ENCODE peak calls at places on chromosome 12, in four cellular contexts. M is uterus, E is Peyer's patch, Y is suprapubic skin. U is an unnamed sample.

GRCh38 chr12:131860472-131861260 is 32.5 kb downstream of the MMP17 start:
- DNase-seq in Y (no peak), M (no peak), E (no peak), U (peak)

GRCh38 chr12:122643207-122643805 is 59.9 kb downstream of the HCAR2 start:
- DNase-seq in M (no peak), Y (no peak), E (no peak), U (peak)

GRCh38 chr12:115398311-115398781 is 714.4 kb upstream of the TBX3 start:
- DNase-seq in E (no peak), Y (no peak), M (no peak), U (no peak)

GRCh38 chr12:47837190-47838171 is 17.8 kb upstream of the HDAC7 start:
- DNase-seq in E (peak), Y (no peak), M (peak), U (peak)

GRCh38 chr12:123983822-123984485 is 10.9 kb downstream of the ZNF664 start:
- DNase-seq in Y (no peak), E (no peak), M (peak), U (peak)

GRCh38 chr12:49882248-49882850 is 21.4 kb downstream of the FAIM2 start:
- DNase-seq in Y (no peak), M (no peak), E (no peak), U (no peak)

GRCh38 chr12:65540140-65540539 is 261.7 kb downstream of the MSRB3 start:
- DNase-seq in M (no peak), E (no peak), Y (no peak), U (no peak)

GRCh38 chr12:27334052-27334720 is 1.6 kb downstream of the BMAL2 start:
- DNase-seq in Y (no peak), E (no peak), M (no peak), U (peak)

GRCh38 chr12:54412348-54412747 is 6.7 kb downstream of the ITGA5 start:
- DNase-seq in M (no peak), E (no peak), Y (no peak), U (no peak)

GRCh38 chr12:29519585-29520182 is 22.2 kb upstream of the OVCH1 start:
- DNase-seq in E (no peak), Y (no peak), M (no peak), U (peak)

GRCh38 chr12:119593578-119594398 is at the start of gene TMEM233:
- DNase-seq in M (no peak), E (no peak), Y (no peak), U (no peak)

GRCh38 chr12:84922721-84923120 is 10.1 kb upstream of the SLC6A15 start:
- DNase-seq in Y (no peak), M (no peak), E (no peak), U (no peak)

GRCh38 chr12:125387206-125387605 is 322.0 kb downstream of the AACS start:
- DNase-seq in E (no peak), M (no peak), Y (no peak), U (no peak)

GRCh38 chr12:20368653-20369163 is 371 bp downstream of the PDE3A start:
- DNase-seq in M (peak), E (no peak), Y (no peak), U (peak)

GRCh38 chr12:124404162-124404561 is 109.3 kb downstream of the RFLNA start:
- DNase-seq in M (no peak), Y (no peak), E (no peak), U (no peak)

GRCh38 chr12:44873898-44874297 is 2.2 kb downstream of the NELL2 start:
- DNase-seq in E (no peak), Y (no peak), M (no peak), U (peak)

GRCh38 chr12:85448548-85449139 is 168.6 kb downstream of the ALX1 start:
- DNase-seq in M (no peak), Y (no peak), E (no peak), U (peak)

GRCh38 chr12:40286583-40286982 is 61.8 kb downstream of the LRRK2 start:
- DNase-seq in E (no peak), M (no peak), Y (no peak), U (no peak)

GRCh38 chr12:121214171-121214777 is 4.3 kb downstream of the P2RX4 start:
- DNase-seq in M (no peak), E (no peak), Y (no peak), U (peak)

GRCh38 chr12:30687265-30687986 is 8.2 kb downstream of the IPO8 start:
- DNase-seq in E (no peak), Y (no peak), M (no peak), U (no peak)

GRCh38 chr12:97923546-97923945 is 460.9 kb downstream of the RMST start:
- DNase-seq in E (no peak), Y (no peak), M (no peak), U (no peak)

GRCh38 chr12:66055837-66056319 is 74.7 kb downstream of the LLPH start:
- DNase-seq in M (no peak), Y (no peak), E (no peak), U (no peak)

GRCh38 chr12:124321556-124322270 is 26.8 kb downstream of the RFLNA start:
- DNase-seq in M (no peak), Y (no peak), E (no peak), U (no peak)

GRCh38 chr12:120483621-120484020 is 12.3 kb upstream of the DYNLL1 start:
- DNase-seq in E (no peak), M (no peak), Y (no peak), U (peak)

GRCh38 chr12:108691995-108692808 is 39.1 kb downstream of the CORO1C start:
- DNase-seq in M (no peak), E (peak), Y (no peak), U (peak)

GRCh38 chr12:49893753-49894752 is 9.6 kb downstream of the FAIM2 start:
- DNase-seq in Y (no peak), M (no peak), E (no peak), U (peak)

GRCh38 chr12:57158186-57158585 is 10.8 kb upstream of the LRP1-AS start:
- DNase-seq in Y (no peak), M (no peak), E (no peak), U (no peak)

DNA sequence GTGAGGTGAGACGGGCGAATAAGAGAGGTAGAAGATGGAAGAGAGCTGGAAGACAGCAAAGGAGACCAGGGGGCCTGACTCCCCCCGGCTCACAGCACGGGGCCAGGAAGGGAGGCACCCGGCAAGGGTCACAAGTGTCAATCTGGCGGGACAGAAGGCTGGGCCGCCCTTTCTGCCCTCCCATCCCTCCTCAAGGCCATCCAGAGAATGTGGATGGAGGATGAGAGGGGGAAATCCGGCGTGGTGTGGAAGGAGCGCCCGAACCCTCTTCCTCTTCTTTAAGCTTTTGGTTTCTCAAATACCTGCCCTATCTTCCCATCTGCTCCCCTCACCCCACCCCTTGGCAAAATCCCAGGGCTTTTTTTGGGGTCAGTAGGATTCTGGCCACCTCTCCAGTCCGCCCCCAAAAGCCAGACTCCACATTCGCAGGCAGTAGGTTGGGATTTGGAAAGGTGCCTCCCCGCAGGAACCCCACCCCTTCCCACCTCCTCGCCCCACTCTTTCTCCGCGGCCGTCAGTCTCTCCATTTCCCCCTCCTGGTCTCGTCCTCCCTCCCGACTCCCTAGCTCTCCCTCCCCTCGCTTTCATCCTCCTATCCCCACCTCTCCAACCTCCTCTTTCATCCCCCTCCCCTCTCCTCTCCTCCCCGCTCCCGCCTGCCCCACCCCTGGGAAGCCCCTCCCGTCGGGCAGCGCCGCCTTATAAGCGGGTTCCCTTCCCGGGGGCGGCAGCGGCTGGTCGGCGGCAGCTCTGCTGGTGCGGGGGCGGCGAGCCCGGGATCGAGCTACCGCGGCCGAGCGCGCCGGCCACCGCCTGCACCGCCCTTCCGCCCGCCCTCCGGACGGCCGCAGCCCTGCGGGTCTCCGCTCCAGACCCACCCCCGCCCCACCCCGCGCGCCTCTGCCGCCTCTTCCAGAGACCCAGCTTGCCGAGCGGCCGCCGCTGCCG is at the start of gene PTMS:
- DNase-seq in E (peak), M (peak), Y (peak), U (peak)
- TF ChIP-seq POLR2A in E (peak), M (peak), Y (no peak), U (peak)

GRCh38 chr12:94791933-94792332 is 141.6 kb upstream of the TMCC3 start:
- DNase-seq in E (no peak), Y (no peak), M (no peak), U (no peak)

GRCh38 chr12:94793191-94793595 is 142.8 kb upstream of the TMCC3 start:
- DNase-seq in M (no peak), Y (no peak), E (no peak), U (peak)

GRCh38 chr12:94795053-94795452 is 144.7 kb upstream of the TMCC3 start:
- DNase-seq in Y (no peak), M (no peak), E (no peak), U (no peak)

GRCh38 chr12:94790822-94791221 is 140.5 kb upstream of the TMCC3 start:
- DNase-seq in Y (no peak), M (no peak), E (no peak), U (no peak)

DNA sequence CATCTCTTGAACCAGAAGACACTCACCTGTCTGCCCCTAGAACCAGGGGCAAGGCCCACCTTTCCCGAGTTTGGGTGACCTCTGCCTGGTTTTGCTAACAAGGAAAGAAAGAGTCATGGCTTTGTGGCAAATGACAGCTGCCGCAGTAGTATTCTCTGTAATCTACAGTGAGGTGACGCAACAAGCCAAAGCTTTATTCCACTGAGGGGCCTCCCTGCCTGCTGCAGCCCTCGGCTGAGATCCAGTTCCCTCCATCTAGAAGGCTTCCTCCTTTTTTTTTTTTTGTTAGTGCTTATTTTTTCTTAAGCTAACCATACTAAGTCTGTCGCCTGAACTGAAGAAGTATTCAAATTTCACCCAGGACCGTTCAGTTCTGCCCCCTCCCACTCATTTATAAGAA is 142.3 kb upstream of the TMCC3 start:
- DNase-seq in M (no peak), E (no peak), Y (no peak), U (peak)
- H3K4me3 ChIP-seq in M (no peak), E (no peak), Y (no peak), U (peak)

GRCh38 chr12:109915171-109916040 is 15.3 kb downstream of the TCHP start:
- DNase-seq in Y (no peak), M (no peak), E (no peak), U (no peak)
- TF ChIP-seq POLR2A in Y (no peak), M (no peak), E (no peak), U (no peak)

GRCh38 chr12:130164931-130165330 is 2.7 kb downstream of the FZD10 start:
- DNase-seq in M (no peak), Y (peak), E (no peak), U (no peak)
- H3K4me3 ChIP-seq in M (no peak), Y (no peak), E (no peak), U (no peak)

GRCh38 chr12:2690348-2691000 is 104.3 kb upstream of the FKBP4 start:
- DNase-seq in Y (no peak), M (no peak), E (no peak), U (no peak)

GRCh38 chr12:2689879-2690278 is 104.9 kb upstream of the FKBP4 start:
- DNase-seq in Y (no peak), E (no peak), M (no peak), U (no peak)

GRCh38 chr12:2692156-2692555 is 102.6 kb upstream of the FKBP4 start:
- DNase-seq in Y (no peak), M (no peak), E (peak), U (no peak)

GRCh38 chr12:2691001-2691339 is 103.8 kb upstream of the FKBP4 start:
- DNase-seq in E (peak), M (no peak), Y (no peak), U (no peak)

DNA sequence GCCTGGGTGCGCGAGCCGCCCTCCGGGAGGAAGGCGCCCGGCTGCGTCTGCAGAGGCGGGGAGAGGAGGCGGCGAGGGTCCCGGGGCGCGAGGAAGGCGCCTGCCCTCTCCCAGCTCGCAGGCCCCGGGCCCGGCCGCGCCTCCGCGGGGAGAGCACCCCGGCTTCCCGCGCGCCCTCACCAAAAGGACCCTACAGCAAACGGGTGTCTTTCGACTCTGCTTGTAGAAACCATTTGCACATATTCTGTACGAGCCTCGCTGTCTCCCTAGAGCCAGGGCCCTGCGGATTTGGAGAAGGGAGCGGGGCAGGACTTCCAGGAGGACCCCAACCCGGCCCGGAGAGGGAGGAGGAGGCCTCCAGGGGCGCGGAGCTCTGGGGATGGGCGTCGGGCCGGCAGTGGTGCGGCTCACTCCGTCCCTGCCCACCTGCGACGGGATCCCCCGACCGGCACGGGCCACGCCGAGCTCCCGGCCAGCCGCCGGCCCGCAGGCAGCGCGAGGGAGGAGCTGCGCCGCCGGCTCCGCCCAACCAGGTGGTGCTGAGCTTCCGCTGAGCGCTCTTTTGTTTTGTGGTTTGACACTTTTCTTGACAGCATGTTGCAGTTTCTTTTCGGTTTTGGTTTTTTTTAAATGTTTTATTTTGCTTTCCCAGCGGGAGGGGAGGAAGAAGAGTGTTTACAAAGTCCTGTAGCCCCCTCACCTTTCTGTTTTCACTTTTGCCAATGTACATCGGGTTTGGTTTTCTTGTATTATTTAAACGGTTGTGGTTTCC is 103.2 kb upstream of the FKBP4 start:
- DNase-seq in E (no peak), M (no peak), Y (no peak), U (no peak)
- TF ChIP-seq POLR2A in E (no peak), M (no peak), Y (no peak), U (no peak)

DNA sequence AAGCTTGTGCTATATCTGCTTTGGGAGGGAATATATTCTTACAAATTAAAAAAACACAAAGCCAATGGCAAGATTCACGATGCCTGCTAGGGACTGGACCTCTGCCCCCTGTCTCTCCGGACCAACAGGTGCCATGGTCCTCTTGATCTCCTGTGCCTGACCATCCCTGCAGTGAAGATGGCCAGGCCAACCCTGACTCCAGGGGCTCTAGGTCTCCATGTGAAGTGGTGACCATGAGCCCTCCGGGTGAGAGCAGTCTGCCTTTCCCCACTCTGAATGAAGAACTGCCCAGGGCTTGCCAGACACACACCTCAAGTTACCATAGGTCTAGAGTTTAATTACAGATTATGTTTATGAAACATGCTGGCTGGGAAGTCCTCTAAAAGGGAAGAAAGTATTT is 1.5 kb downstream of the ARHGDIB start:
- DNase-seq in E (no peak), M (no peak), Y (no peak), U (no peak)
- H3K4me3 ChIP-seq in E (peak), M (no peak), Y (peak), U (peak)

U was measured in NB4.